ENCODE peak calls at places on chromosome 21, in five cellular contexts. U is SK-N-DZ, E is lung, A is HT1080, Q is ELF-1. L is an unnamed sample.

GRCh38 chr21:43881918-43882317 is 16.9 kb downstream of the AGPAT3 start:
- DNase-seq in U (no peak), E (no peak), A (no peak), Q (no peak), L (no peak)

GRCh38 chr21:33265664-33266049 is 510 bp upstream of the IL10RB start:
- DNase-seq in U (peak; percentile 15), E (peak; percentile 59), A (no peak), Q (peak; percentile 68), L (no peak)

GRCh38 chr21:34274001-34274400 is 89.8 kb upstream of the KCNE2 start:
- DNase-seq in U (no peak), E (no peak), A (peak; percentile 71), Q (no peak), L (no peak)

GRCh38 chr21:38805282-38806152 is at the start of gene ETS2:
- DNase-seq in U (peak; percentile 83), E (peak; percentile 95), A (peak; percentile 80), Q (peak; percentile 83), L (peak; percentile 91)

GRCh38 chr21:33273044-33273443 is 6.9 kb downstream of the IL10RB start:
- DNase-seq in U (no peak), E (no peak), A (no peak), Q (no peak), L (no peak)

GRCh38 chr21:38424333-38424732 is 73.9 kb downstream of the ERG start:
- DNase-seq in U (peak; percentile 77), E (no peak), A (no peak), Q (no peak), L (no peak)

GRCh38 chr21:45880097-45881068 is 101.2 kb upstream of the COL6A1 start:
- DNase-seq in U (peak; percentile 75), E (peak; percentile 69), A (peak; percentile 53), Q (peak; percentile 83), L (peak; percentile 71)

GRCh38 chr21:43903451-43904091 is 38.5 kb downstream of the AGPAT3 start:
- DNase-seq in U (no peak), E (peak; percentile 71), A (no peak), Q (no peak), L (no peak)

GRCh38 chr21:41426656-41427311 is 745 bp downstream of the MX1 start:
- DNase-seq in U (no peak), E (no peak), A (no peak), Q (peak; percentile 9), L (no peak)

GRCh38 chr21:33684923-33685560 is 42.7 kb downstream of the ITSN1 start:
- DNase-seq in U (no peak), E (no peak), A (no peak), Q (no peak), L (no peak)

GRCh38 chr21:44923481-44924084 is 2.9 kb upstream of the ITGB2 start:
- DNase-seq in U (no peak), E (no peak), A (no peak), Q (no peak), L (no peak)

GRCh38 chr21:29074783-29075182 is 1.3 kb upstream of the CCT8 start:
- DNase-seq in U (no peak), E (no peak), A (no peak), Q (no peak), L (no peak)

GRCh38 chr21:42747746-42748351 is 94.4 kb downstream of the PDE9A start:
- DNase-seq in U (no peak), E (no peak), A (no peak), Q (no peak), L (no peak)

GRCh38 chr21:46099476-46099875 is 1.6 kb downstream of the COL6A2 start:
- DNase-seq in U (no peak), E (peak; percentile 28), A (peak; percentile 31), Q (peak; percentile 54), L (no peak)

GRCh38 chr21:32137266-32137665 is 141.6 kb downstream of the MIS18A start:
- DNase-seq in U (no peak), E (no peak), A (no peak), Q (no peak), L (peak; percentile 62)

GRCh38 chr21:31766895-31767294 is 35.0 kb upstream of the SCAF4 start:
- DNase-seq in U (no peak), E (no peak), A (no peak), Q (no peak), L (no peak)

GRCh38 chr21:34544032-34544496 is 32.1 kb upstream of the KCNE1 start:
- DNase-seq in U (peak; percentile 51), E (peak; percentile 86), A (peak; percentile 62), Q (peak; percentile 74), L (peak; percentile 81)

GRCh38 chr21:39153842-39154241 is 29.4 kb downstream of the PSMG1 start:
- DNase-seq in U (no peak), E (no peak), A (peak; percentile 23), Q (no peak), L (no peak)

GRCh38 chr21:31552826-31553225 is 106.7 kb upstream of the SOD1 start:
- DNase-seq in U (no peak), E (no peak), A (no peak), Q (no peak), L (no peak)

GRCh38 chr21:42169758-42170157 is 49.2 kb upstream of the ABCG1 start:
- DNase-seq in U (no peak), E (no peak), A (no peak), Q (no peak), L (no peak)

GRCh38 chr21:36454079-36454478 is 25.8 kb downstream of the CLDN14 start:
- DNase-seq in U (no peak), E (no peak), A (no peak), Q (peak; percentile 38), L (peak; percentile 88)

GRCh38 chr21:29074007-29074376 is 544 bp upstream of the CCT8 start:
- DNase-seq in U (no peak), E (no peak), A (no peak), Q (no peak), L (peak; percentile 73)

GRCh38 chr21:25456672-25457071 is 150.6 kb downstream of the MRPL39 start:
- DNase-seq in U (no peak), E (no peak), A (no peak), Q (no peak), L (no peak)

GRCh38 chr21:46229133-46229922 is 754 bp upstream of the LSS start:
- DNase-seq in U (peak; percentile 64), E (no peak), A (no peak), Q (no peak), L (peak; percentile 41)

GRCh38 chr21:33230518-33231324 is 983 bp downstream of the IFNAR2 start:
- DNase-seq in U (peak; percentile 46), E (peak; percentile 54), A (peak; percentile 31), Q (peak; percentile 55), L (no peak)

GRCh38 chr21:44440241-44441040 is 14.9 kb upstream of the LRRC3 start:
- DNase-seq in U (no peak), E (no peak), A (no peak), Q (no peak), L (no peak)

GRCh38 chr21:41958886-41959563 is 5.2 kb upstream of the C2CD2 start:
- DNase-seq in U (no peak), E (no peak), A (no peak), Q (no peak), L (no peak)

GRCh38 chr21:35840197-35840799 is 220.0 kb downstream of the SETD4 start:
- DNase-seq in U (peak; percentile 30), E (peak; percentile 51), A (peak; percentile 45), Q (no peak), L (peak; percentile 76)

GRCh38 chr21:32515869-32516268 is 69.5 kb downstream of the TCP10L start:
- DNase-seq in U (no peak), E (no peak), A (no peak), Q (no peak), L (no peak)

GRCh38 chr21:45640001-45640887 is 3.3 kb upstream of the PCBP3 start:
- DNase-seq in U (peak; percentile 61), E (no peak), A (no peak), Q (peak; percentile 59), L (no peak)

GRCh38 chr21:15039607-15040299 is 25.0 kb downstream of the NRIP1 start:
- DNase-seq in U (no peak), E (no peak), A (no peak), Q (no peak), L (no peak)

GRCh38 chr21:37606549-37606948 is 240.0 kb downstream of the DYRK1A start:
- DNase-seq in U (no peak), E (no peak), A (no peak), Q (no peak), L (no peak)

GRCh38 chr21:45293726-45294401 is 6.2 kb upstream of the POFUT2 start:
- DNase-seq in U (no peak), E (no peak), A (no peak), Q (no peak), L (no peak)

GRCh38 chr21:44710756-44711326 is 531 bp downstream of the TSPEAR start:
- DNase-seq in U (no peak), E (no peak), A (no peak), Q (peak; percentile 58), L (peak; percentile 95)

GRCh38 chr21:43603641-43604504 is 55.4 kb downstream of the HSF2BP start:
- DNase-seq in U (peak; percentile 35), E (no peak), A (peak; percentile 53), Q (no peak), L (no peak)

GRCh38 chr21:26461500-26461899 is 111.6 kb downstream of the CYYR1 start:
- DNase-seq in U (no peak), E (no peak), A (peak; percentile 18), Q (no peak), L (no peak)

L was measured in COR-L47.